ENCODE peak calls at places on chromosomes 16 and 17, in eight cellular contexts. One of them, this sample, is unnamed.

GRCh38 chr17:38428643-38429371 is 543 bp downstream of the ARHGAP23 start:
- DNase-seq in body of pancreas: peak; percentile 53
- DNase-seq in 8988T: peak; percentile 50
- DNase-seq in T-helper 9 cell: no peak
- DNase-seq in ACHN: peak; percentile 76
- DNase-seq in AG04449: no peak
- DNase-seq in stimulated activated effector memory CD8-positive, alpha-beta T cell treated with anti-CD3 and anti-CD28 coated beads, Interleukin-12 subunit alpha, Interleukin-12 subunit beta, amount 100 ng/mL, for 72 hours: no peak
- DNase-seq in activated CD4-positive, alpha-beta T cell treated with anti-CD3 and anti-CD28 coated beads for 24 hours: no peak
- DNase-seq in this sample: no peak

GRCh38 chr17:45312477-45313418 is 4.1 kb downstream of the MAP3K14 start:
- DNase-seq in body of pancreas: no peak
- DNase-seq in 8988T: no peak
- DNase-seq in T-helper 9 cell: no peak
- DNase-seq in ACHN: no peak
- DNase-seq in AG04449: no peak
- DNase-seq in stimulated activated effector memory CD8-positive, alpha-beta T cell treated with anti-CD3 and anti-CD28 coated beads, Interleukin-12 subunit alpha, Interleukin-12 subunit beta, amount 100 ng/mL, for 72 hours: no peak
- DNase-seq in activated CD4-positive, alpha-beta T cell treated with anti-CD3 and anti-CD28 coated beads for 24 hours: no peak
- DNase-seq in this sample: no peak

GRCh38 chr17:9021985-9022552 is 759 bp downstream of the NTN1 start:
- DNase-seq in body of pancreas: peak; percentile 56
- DNase-seq in 8988T: peak; percentile 63
- DNase-seq in T-helper 9 cell: no peak
- DNase-seq in ACHN: no peak
- DNase-seq in AG04449: no peak
- DNase-seq in stimulated activated effector memory CD8-positive, alpha-beta T cell treated with anti-CD3 and anti-CD28 coated beads, Interleukin-12 subunit alpha, Interleukin-12 subunit beta, amount 100 ng/mL, for 72 hours: no peak
- DNase-seq in activated CD4-positive, alpha-beta T cell treated with anti-CD3 and anti-CD28 coated beads for 24 hours: no peak
- DNase-seq in this sample: no peak

GRCh38 chr16:9138731-9139501 is 47.5 kb downstream of the HAPSTR1 start:
- DNase-seq in body of pancreas: peak; percentile 75
- DNase-seq in 8988T: no peak
- DNase-seq in T-helper 9 cell: peak; percentile 57
- DNase-seq in ACHN: peak; percentile 72
- DNase-seq in AG04449: no peak
- DNase-seq in stimulated activated effector memory CD8-positive, alpha-beta T cell treated with anti-CD3 and anti-CD28 coated beads, Interleukin-12 subunit alpha, Interleukin-12 subunit beta, amount 100 ng/mL, for 72 hours: peak; percentile 65
- DNase-seq in activated CD4-positive, alpha-beta T cell treated with anti-CD3 and anti-CD28 coated beads for 24 hours: peak; percentile 58
- DNase-seq in this sample: no peak

GRCh38 chr17:73513426-73513825 is 130.8 kb downstream of the SDK2 start:
- DNase-seq in body of pancreas: no peak
- DNase-seq in 8988T: no peak
- DNase-seq in T-helper 9 cell: no peak
- DNase-seq in ACHN: no peak
- DNase-seq in AG04449: no peak
- DNase-seq in stimulated activated effector memory CD8-positive, alpha-beta T cell treated with anti-CD3 and anti-CD28 coated beads, Interleukin-12 subunit alpha, Interleukin-12 subunit beta, amount 100 ng/mL, for 72 hours: no peak
- DNase-seq in activated CD4-positive, alpha-beta T cell treated with anti-CD3 and anti-CD28 coated beads for 24 hours: no peak
- DNase-seq in this sample: no peak

GRCh38 chr16:77961811-77962210 is 60.5 kb upstream of the CLEC3A start:
- DNase-seq in body of pancreas: no peak
- DNase-seq in 8988T: no peak
- DNase-seq in T-helper 9 cell: no peak
- DNase-seq in ACHN: no peak
- DNase-seq in AG04449: peak; percentile 10
- DNase-seq in stimulated activated effector memory CD8-positive, alpha-beta T cell treated with anti-CD3 and anti-CD28 coated beads, Interleukin-12 subunit alpha, Interleukin-12 subunit beta, amount 100 ng/mL, for 72 hours: no peak
- DNase-seq in activated CD4-positive, alpha-beta T cell treated with anti-CD3 and anti-CD28 coated beads for 24 hours: no peak
- DNase-seq in this sample: no peak

GRCh38 chr17:59105852-59106462 is 723 bp downstream of the TRIM37 start:
- DNase-seq in body of pancreas: peak; percentile 71
- DNase-seq in 8988T: no peak
- DNase-seq in T-helper 9 cell: peak; percentile 73
- DNase-seq in ACHN: peak; percentile 74
- DNase-seq in AG04449: no peak
- DNase-seq in stimulated activated effector memory CD8-positive, alpha-beta T cell treated with anti-CD3 and anti-CD28 coated beads, Interleukin-12 subunit alpha, Interleukin-12 subunit beta, amount 100 ng/mL, for 72 hours: peak; percentile 43
- DNase-seq in activated CD4-positive, alpha-beta T cell treated with anti-CD3 and anti-CD28 coated beads for 24 hours: peak; percentile 54
- DNase-seq in this sample: no peak

GRCh38 chr17:77476920-77477805 is 336.4 kb downstream of the SEC14L1 start:
- DNase-seq in body of pancreas: peak; percentile 30
- DNase-seq in 8988T: no peak
- DNase-seq in T-helper 9 cell: no peak
- DNase-seq in ACHN: no peak
- DNase-seq in AG04449: peak; percentile 95
- DNase-seq in stimulated activated effector memory CD8-positive, alpha-beta T cell treated with anti-CD3 and anti-CD28 coated beads, Interleukin-12 subunit alpha, Interleukin-12 subunit beta, amount 100 ng/mL, for 72 hours: no peak
- DNase-seq in activated CD4-positive, alpha-beta T cell treated with anti-CD3 and anti-CD28 coated beads for 24 hours: no peak
- DNase-seq in this sample: peak; percentile 97

GRCh38 chr16:57358527-57359095 is at the start of gene CCL22:
- DNase-seq in body of pancreas: no peak
- DNase-seq in 8988T: no peak
- DNase-seq in T-helper 9 cell: no peak
- DNase-seq in ACHN: no peak
- DNase-seq in AG04449: no peak
- DNase-seq in stimulated activated effector memory CD8-positive, alpha-beta T cell treated with anti-CD3 and anti-CD28 coated beads, Interleukin-12 subunit alpha, Interleukin-12 subunit beta, amount 100 ng/mL, for 72 hours: no peak
- DNase-seq in activated CD4-positive, alpha-beta T cell treated with anti-CD3 and anti-CD28 coated beads for 24 hours: no peak
- DNase-seq in this sample: no peak

GRCh38 chr17:16936536-16937310 is 35.2 kb downstream of the TNFRSF13B start:
- DNase-seq in body of pancreas: no peak
- DNase-seq in 8988T: no peak
- DNase-seq in T-helper 9 cell: no peak
- DNase-seq in ACHN: no peak
- DNase-seq in AG04449: no peak
- DNase-seq in stimulated activated effector memory CD8-positive, alpha-beta T cell treated with anti-CD3 and anti-CD28 coated beads, Interleukin-12 subunit alpha, Interleukin-12 subunit beta, amount 100 ng/mL, for 72 hours: no peak
- DNase-seq in activated CD4-positive, alpha-beta T cell treated with anti-CD3 and anti-CD28 coated beads for 24 hours: no peak
- DNase-seq in this sample: no peak

GRCh38 chr16:56910114-56910511 is 21.8 kb upstream of the HERPUD1 start:
- DNase-seq in body of pancreas: no peak
- DNase-seq in 8988T: no peak
- DNase-seq in T-helper 9 cell: no peak
- DNase-seq in ACHN: no peak
- DNase-seq in AG04449: no peak
- DNase-seq in stimulated activated effector memory CD8-positive, alpha-beta T cell treated with anti-CD3 and anti-CD28 coated beads, Interleukin-12 subunit alpha, Interleukin-12 subunit beta, amount 100 ng/mL, for 72 hours: no peak
- DNase-seq in activated CD4-positive, alpha-beta T cell treated with anti-CD3 and anti-CD28 coated beads for 24 hours: no peak
- DNase-seq in this sample: no peak

GRCh38 chr17:37327341-37328090 is 48.3 kb upstream of the C17orf78 start:
- DNase-seq in body of pancreas: no peak
- DNase-seq in 8988T: no peak
- DNase-seq in T-helper 9 cell: no peak
- DNase-seq in ACHN: peak; percentile 21
- DNase-seq in AG04449: peak; percentile 87
- DNase-seq in stimulated activated effector memory CD8-positive, alpha-beta T cell treated with anti-CD3 and anti-CD28 coated beads, Interleukin-12 subunit alpha, Interleukin-12 subunit beta, amount 100 ng/mL, for 72 hours: no peak
- DNase-seq in activated CD4-positive, alpha-beta T cell treated with anti-CD3 and anti-CD28 coated beads for 24 hours: no peak
- DNase-seq in this sample: peak; percentile 87

GRCh38 chr16:47848481-47849109 is 307.2 kb downstream of the ABCC12 start:
- DNase-seq in body of pancreas: no peak
- DNase-seq in 8988T: no peak
- DNase-seq in T-helper 9 cell: no peak
- DNase-seq in ACHN: no peak
- DNase-seq in AG04449: no peak
- DNase-seq in stimulated activated effector memory CD8-positive, alpha-beta T cell treated with anti-CD3 and anti-CD28 coated beads, Interleukin-12 subunit alpha, Interleukin-12 subunit beta, amount 100 ng/mL, for 72 hours: no peak
- DNase-seq in activated CD4-positive, alpha-beta T cell treated with anti-CD3 and anti-CD28 coated beads for 24 hours: no peak
- DNase-seq in this sample: no peak

GRCh38 chr16:79484237-79484636 is 116.3 kb downstream of the MAF start:
- DNase-seq in body of pancreas: no peak
- DNase-seq in 8988T: no peak
- DNase-seq in T-helper 9 cell: no peak
- DNase-seq in ACHN: no peak
- DNase-seq in AG04449: no peak
- DNase-seq in stimulated activated effector memory CD8-positive, alpha-beta T cell treated with anti-CD3 and anti-CD28 coated beads, Interleukin-12 subunit alpha, Interleukin-12 subunit beta, amount 100 ng/mL, for 72 hours: no peak
- DNase-seq in activated CD4-positive, alpha-beta T cell treated with anti-CD3 and anti-CD28 coated beads for 24 hours: no peak
- DNase-seq in this sample: no peak

GRCh38 chr16:24071990-24072389 is 184.1 kb upstream of the CACNG3 start:
- DNase-seq in body of pancreas: no peak
- DNase-seq in 8988T: no peak
- DNase-seq in T-helper 9 cell: no peak
- DNase-seq in ACHN: no peak
- DNase-seq in AG04449: no peak
- DNase-seq in stimulated activated effector memory CD8-positive, alpha-beta T cell treated with anti-CD3 and anti-CD28 coated beads, Interleukin-12 subunit alpha, Interleukin-12 subunit beta, amount 100 ng/mL, for 72 hours: no peak
- DNase-seq in activated CD4-positive, alpha-beta T cell treated with anti-CD3 and anti-CD28 coated beads for 24 hours: no peak
- DNase-seq in this sample: no peak

GRCh38 chr16:69182730-69183416 is 4.1 kb upstream of the SNTB2 start:
- DNase-seq in body of pancreas: peak; percentile 78
- DNase-seq in 8988T: no peak
- DNase-seq in T-helper 9 cell: no peak
- DNase-seq in ACHN: no peak
- DNase-seq in AG04449: no peak
- DNase-seq in stimulated activated effector memory CD8-positive, alpha-beta T cell treated with anti-CD3 and anti-CD28 coated beads, Interleukin-12 subunit alpha, Interleukin-12 subunit beta, amount 100 ng/mL, for 72 hours: no peak
- DNase-seq in activated CD4-positive, alpha-beta T cell treated with anti-CD3 and anti-CD28 coated beads for 24 hours: no peak
- DNase-seq in this sample: no peak

GRCh38 chr17:80996422-80997305 is 5.0 kb downstream of the CHMP6 start:
- DNase-seq in body of pancreas: no peak
- DNase-seq in 8988T: peak; percentile 47
- DNase-seq in T-helper 9 cell: no peak
- DNase-seq in ACHN: no peak
- DNase-seq in AG04449: no peak
- DNase-seq in stimulated activated effector memory CD8-positive, alpha-beta T cell treated with anti-CD3 and anti-CD28 coated beads, Interleukin-12 subunit alpha, Interleukin-12 subunit beta, amount 100 ng/mL, for 72 hours: no peak
- DNase-seq in activated CD4-positive, alpha-beta T cell treated with anti-CD3 and anti-CD28 coated beads for 24 hours: no peak
- DNase-seq in this sample: no peak